ENCODE peak calls at places on chromosomes 2 and 18, in eight cellular contexts. D, Z, F, V, N, I, S and M are unnamed samples.

GRCh38 chr2:188909036-188909435 is 65.1 kb upstream of the COL3A1 start:
- DNase-seq in D (no peak), Z (no peak), F (no peak), V (no peak), N (no peak), I (no peak), S (no peak), M (no peak)

GRCh38 chr18:31386683-31387082 is 10.1 kb downstream of the DSG4 start:
- DNase-seq in D (peak), Z (no peak), F (peak), V (no peak), N (no peak), I (no peak), S (no peak), M (no peak)

GRCh38 chr2:169345507-169346120 is 16.7 kb downstream of the LRP2 start:
- DNase-seq in D (no peak), Z (no peak), F (peak), V (no peak), N (no peak), I (peak), S (no peak), M (no peak)

GRCh38 chr2:9142551-9143263 is 63.9 kb upstream of the ASAP2 start:
- DNase-seq in D (peak), Z (peak), F (peak), V (peak), N (peak), I (peak), S (peak), M (peak)

GRCh38 chr2:126507425-126507867 is 148.5 kb upstream of the GYPC start:
- DNase-seq in D (no peak), Z (no peak), F (no peak), V (no peak), N (no peak), I (no peak), S (no peak), M (peak)

GRCh38 chr2:158509928-158510797 is 53.4 kb downstream of the PKP4 start:
- DNase-seq in D (no peak), Z (no peak), F (peak), V (no peak), N (no peak), I (no peak), S (no peak), M (no peak)

GRCh38 chr18:34795070-34795740 is 85.1 kb downstream of the DTNA start:
- DNase-seq in D (no peak), Z (no peak), F (no peak), V (no peak), N (no peak), I (no peak), S (no peak), M (no peak)

GRCh38 chr2:238231251-238231793 is 8.5 kb downstream of the HES6 start:
- DNase-seq in D (peak), Z (peak), F (peak), V (no peak), N (peak), I (peak), S (peak), M (no peak)

GRCh38 chr2:241173557-241173956 is 14.9 kb upstream of the ANO7 start:
- DNase-seq in D (no peak), Z (no peak), F (no peak), V (no peak), N (no peak), I (no peak), S (no peak), M (no peak)

GRCh38 chr2:45009303-45009927 is at the start of gene SIX2:
- DNase-seq in D (peak), Z (no peak), F (peak), V (no peak), N (peak), I (peak), S (no peak), M (peak)

GRCh38 chr2:97011977-97012569 is 25.7 kb upstream of the FAM178B start:
- DNase-seq in D (peak), Z (no peak), F (peak), V (peak), N (no peak), I (peak), S (no peak), M (peak)

GRCh38 chr2:176088048-176088936 is 4.2 kb upstream of the HOXD13 start:
- DNase-seq in D (no peak), Z (no peak), F (peak), V (peak), N (no peak), I (peak), S (no peak), M (peak)

GRCh38 chr18:61893304-61893970 is 630 bp upstream of the RNF152 start:
- DNase-seq in D (peak), Z (no peak), F (peak), V (no peak), N (no peak), I (peak), S (no peak), M (no peak)

GRCh38 chr2:25685030-25685429 is 11.7 kb upstream of the DTNB start:
- DNase-seq in D (no peak), Z (no peak), F (no peak), V (no peak), N (no peak), I (no peak), S (no peak), M (no peak)

GRCh38 chr2:54570925-54571694 is 115.0 kb downstream of the SPTBN1 start:
- DNase-seq in D (no peak), Z (peak), F (peak), V (peak), N (no peak), I (no peak), S (peak), M (no peak)

GRCh38 chr2:172333206-172333605 is 94.2 kb upstream of the ITGA6 start:
- DNase-seq in D (no peak), Z (no peak), F (no peak), V (no peak), N (no peak), I (peak), S (no peak), M (no peak)

GRCh38 chr2:171841996-171842395 is 52.0 kb downstream of the SLC25A12 start:
- DNase-seq in D (no peak), Z (no peak), F (no peak), V (no peak), N (no peak), I (no peak), S (no peak), M (no peak)

GRCh38 chr2:198283149-198283548 is 478.8 kb downstream of the PLCL1 start:
- DNase-seq in D (no peak), Z (no peak), F (no peak), V (no peak), N (no peak), I (no peak), S (no peak), M (no peak)

GRCh38 chr2:224023188-224023587 is 15.9 kb downstream of the SERPINE2 start:
- DNase-seq in D (no peak), Z (no peak), F (no peak), V (no peak), N (no peak), I (no peak), S (no peak), M (no peak)

GRCh38 chr2:28228419-28228995 is 164.2 kb upstream of the FOSL2 start:
- DNase-seq in D (no peak), Z (no peak), F (no peak), V (no peak), N (no peak), I (no peak), S (no peak), M (no peak)

GRCh38 chr18:67265464-67266245 is 250.9 kb downstream of the DSEL start:
- DNase-seq in D (no peak), Z (no peak), F (peak), V (peak), N (no peak), I (no peak), S (no peak), M (no peak)

GRCh38 chr2:60140180-60140579 is 413.3 kb downstream of the BCL11A start:
- DNase-seq in D (no peak), Z (no peak), F (no peak), V (no peak), N (no peak), I (no peak), S (no peak), M (no peak)

GRCh38 chr18:60021556-60021955 is 121.8 kb downstream of the PMAIP1 start:
- DNase-seq in D (no peak), Z (no peak), F (no peak), V (no peak), N (no peak), I (no peak), S (no peak), M (no peak)

GRCh38 chr18:56473400-56474059 is 164.9 kb downstream of the TXNL1 start:
- DNase-seq in D (no peak), Z (no peak), F (no peak), V (no peak), N (no peak), I (no peak), S (no peak), M (no peak)

GRCh38 chr2:8229546-8229986 is 452.3 kb upstream of the ID2 start:
- DNase-seq in D (no peak), Z (peak), F (peak), V (peak), N (no peak), I (peak), S (no peak), M (no peak)